ENCODE peak calls at places on chromosomes 1 and 21, in six cellular contexts. E is H9, F is IMR-90, P is H1, J is neuronal stem cell, A is trophoblast cell. Z is an unnamed sample.

GRCh38 chr1:162368451-162368850 is 8.2 kb downstream of the SPATA46 start:
- DNase-seq in F (no peak), A (no peak), P (no peak), E (no peak), J (no peak), Z (no peak)

GRCh38 chr1:9400425-9401079 is 107.9 kb downstream of the SPSB1 start:
- DNase-seq in P (no peak), F (peak; percentile 46), E (no peak), J (no peak), A (no peak), Z (no peak)

GRCh38 chr1:186420923-186421322 is 40.0 kb downstream of the PDC start:
- DNase-seq in A (no peak), F (peak; percentile 27), J (no peak), E (no peak), P (no peak), Z (no peak)

GRCh38 chr1:89865498-89866385 is 44.9 kb downstream of the LRRC8D start:
- DNase-seq in P (no peak), E (no peak), J (no peak), A (peak; percentile 64), F (peak; percentile 79), Z (peak; percentile 11)

GRCh38 chr1:160884579-160884978 is 401 bp downstream of the ITLN1 start:
- DNase-seq in J (no peak), A (peak; percentile 63), F (no peak), E (peak; percentile 63), P (no peak), Z (peak; percentile 67)

GRCh38 chr1:184644771-184645170 is 109.9 kb downstream of the EDEM3 start:
- DNase-seq in F (no peak), P (peak; percentile 14), J (no peak), E (no peak), A (no peak), Z (no peak)

GRCh38 chr1:198711837-198712236 is 73.0 kb downstream of the PTPRC start:
- DNase-seq in J (no peak), E (no peak), A (no peak), P (no peak), F (no peak), Z (no peak)

GRCh38 chr1:4175566-4176405 is 275.7 kb upstream of the C1orf174 start:
- DNase-seq in P (peak; percentile 19), E (no peak), F (no peak), A (no peak), J (no peak), Z (no peak)

GRCh38 chr1:53541761-53542550 is 82.8 kb downstream of the DMRTB1 start:
- DNase-seq in J (no peak), A (peak; percentile 73), E (peak; percentile 65), P (no peak), F (peak; percentile 90), Z (peak; percentile 38)

GRCh38 chr1:84278905-84279304 is 22.6 kb upstream of the SAMD13 start:
- DNase-seq in J (no peak), F (peak; percentile 29), A (no peak), E (no peak), P (no peak), Z (no peak)

GRCh38 chr1:25766721-25767436 is 33.1 kb upstream of the SELENON start:
- DNase-seq in F (no peak), E (no peak), A (no peak), J (no peak), P (no peak), Z (no peak)

GRCh38 chr1:25767437-25767770 is 32.6 kb upstream of the SELENON start:
- DNase-seq in J (no peak), F (no peak), P (no peak), A (no peak), E (no peak), Z (no peak)

GRCh38 chr1:25770541-25771245 is 29.3 kb upstream of the SELENON start:
- DNase-seq in F (no peak), E (no peak), A (no peak), P (no peak), J (no peak), Z (no peak)

GRCh38 chr1:25769625-25770024 is 30.4 kb upstream of the SELENON start:
- DNase-seq in F (no peak), E (no peak), J (no peak), A (no peak), P (no peak), Z (no peak)

GRCh38 chr1:25768999-25769398 is 31.0 kb upstream of the SELENON start:
- DNase-seq in J (no peak), A (no peak), E (no peak), F (no peak), P (no peak), Z (no peak)
- H4K8ac ChIP-seq in J (no peak overlapping the region), A (no peak overlapping the region), E (no peak overlapping the region), F (no peak overlapping the region), P (no peak overlapping the region), Z (no peak overlapping the region)

GRCh38 chr1:8115031-8115768 is 89.1 kb upstream of the ERRFI1 start:
- DNase-seq in E (no peak), J (no peak), F (no peak), A (no peak), P (no peak), Z (no peak)

GRCh38 chr1:8116892-8117262 is 90.8 kb upstream of the ERRFI1 start:
- DNase-seq in E (no peak), J (no peak), A (peak; percentile 21), P (no peak), F (peak; percentile 93), Z (no peak)

GRCh38 chr1:8115769-8116167 is 89.7 kb upstream of the ERRFI1 start:
- DNase-seq in J (no peak), E (no peak), A (no peak), F (no peak), P (no peak), Z (no peak)

GRCh38 chr1:8120693-8121260 is 94.7 kb upstream of the ERRFI1 start:
- DNase-seq in E (no peak), J (no peak), F (peak; percentile 34), A (peak; percentile 99), P (no peak), Z (peak; percentile 37)

GRCh38 chr1:8118031-8118451 is 91.9 kb upstream of the ERRFI1 start:
- DNase-seq in J (no peak), P (no peak), F (no peak), A (peak; percentile 90), E (no peak), Z (peak; percentile 84)
- H4K8ac ChIP-seq in J (no peak overlapping the region), P (no peak overlapping the region), F (peak overlapping the region; percentile 86), A (peak overlapping the region; percentile 63), E (no peak overlapping the region), Z (no peak overlapping the region)

DNA sequence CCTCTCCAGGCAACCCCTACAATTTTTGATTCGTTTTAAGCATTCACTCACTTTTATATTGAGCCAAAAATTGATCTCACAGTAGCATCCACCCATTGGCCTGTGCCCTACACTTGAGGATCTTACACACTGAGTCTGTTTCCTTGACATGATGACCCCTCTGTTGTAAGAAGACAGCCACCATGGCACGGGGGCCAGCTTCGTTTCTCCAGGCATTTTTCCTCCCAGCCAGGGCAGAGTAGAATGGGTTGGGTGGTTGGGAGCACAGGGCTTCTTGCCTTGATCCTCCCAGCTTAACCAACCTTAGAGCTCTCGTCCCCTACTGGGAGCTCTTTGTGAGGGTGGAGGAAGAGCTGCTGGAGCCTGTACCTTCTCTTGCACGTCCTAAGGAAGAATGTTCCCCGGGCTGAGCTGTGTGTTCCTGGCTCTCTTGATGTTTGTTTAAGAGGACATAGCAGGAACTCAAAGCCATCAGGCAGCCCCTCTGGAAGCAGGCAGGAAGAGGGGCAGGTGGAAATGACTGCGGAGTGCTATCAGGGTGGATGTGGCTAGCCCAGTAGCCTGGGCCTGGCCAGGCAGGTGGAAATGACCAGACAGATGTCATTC is 213.2 kb upstream of the TMEM51 start:
- DNase-seq in A (no peak), P (no peak), F (no peak), J (no peak), E (no peak), Z (no peak)
- H4K8ac ChIP-seq in A (no peak overlapping the region), P (no peak overlapping the region), F (no peak overlapping the region), J (no peak overlapping the region), E (no peak overlapping the region), Z (no peak overlapping the region)

DNA sequence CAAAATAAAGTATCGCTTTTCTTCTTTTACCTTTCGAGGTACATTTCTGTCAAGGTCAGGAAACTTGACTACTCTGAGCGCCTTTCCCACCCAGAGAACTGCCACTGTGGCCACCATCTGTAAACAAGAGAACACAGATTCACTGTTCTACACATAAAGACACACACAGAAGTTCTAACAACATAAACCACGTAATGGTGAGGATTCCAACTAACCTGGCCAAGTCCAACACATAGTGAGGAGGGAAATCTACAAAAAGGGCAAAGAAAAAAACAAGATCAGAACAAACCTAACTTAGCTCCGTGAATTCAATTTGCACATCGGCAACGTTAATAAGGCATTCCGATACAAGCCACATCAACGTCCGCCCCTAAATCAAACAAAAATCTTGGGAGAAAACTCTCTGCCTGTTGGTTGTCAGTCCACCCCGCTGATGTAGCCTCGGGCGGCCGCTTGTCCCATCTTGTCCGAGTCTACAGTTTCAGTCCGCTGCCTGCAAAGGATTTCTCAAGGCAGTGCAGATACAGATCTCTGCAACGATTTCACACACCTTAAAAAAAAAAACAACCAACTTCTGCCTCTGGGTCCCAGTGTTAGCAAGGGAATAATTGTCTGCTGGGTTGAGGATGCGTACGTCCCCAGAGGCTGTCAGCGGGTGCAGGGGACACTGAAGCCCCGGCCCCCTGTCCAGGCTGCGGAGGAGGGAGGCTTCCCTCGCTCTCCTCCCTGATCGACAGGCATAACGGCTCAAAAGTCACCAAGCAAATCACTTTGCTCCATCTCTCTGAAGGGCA is 1.0 kb downstream of the SLC35D1 start:
- DNase-seq in A (peak; percentile 84), J (peak; percentile 15), F (peak; percentile 42), E (peak; percentile 31), P (no peak), Z (peak; percentile 73)
- H4K8ac ChIP-seq in A (peak overlapping the region; percentile 83), J (no peak overlapping the region), F (peak overlapping the region; percentile 76), E (no peak overlapping the region), P (no peak overlapping the region), Z (no peak overlapping the region)

DNA sequence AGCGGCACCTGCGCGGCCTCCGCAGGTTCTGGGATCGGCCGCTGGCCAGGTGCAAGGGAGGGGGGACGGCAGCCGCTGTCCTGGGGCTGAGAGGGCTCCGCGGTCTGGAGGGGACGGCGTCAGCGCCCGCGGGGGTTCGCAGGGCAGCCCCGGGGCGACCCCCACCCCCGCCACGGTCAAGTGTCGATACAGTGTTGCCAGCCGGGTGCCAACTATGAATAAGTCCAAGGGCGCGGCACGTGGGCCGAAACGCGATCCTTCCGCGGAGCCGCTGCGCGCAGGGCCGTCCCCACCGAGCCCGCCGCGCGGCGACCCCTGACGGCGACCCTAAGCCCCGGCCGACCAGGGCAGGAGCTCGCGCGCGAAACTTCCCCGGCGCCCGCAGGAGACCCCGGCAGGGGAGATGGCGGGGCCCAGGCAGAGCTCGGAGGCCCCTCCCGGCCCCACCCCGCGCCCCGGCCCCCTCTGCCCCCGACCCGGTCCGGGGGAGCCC is 664 bp upstream of the AGPAT3 start:
- DNase-seq in F (peak; percentile 16), P (peak; percentile 70), E (peak; percentile 65), J (no peak), A (peak; percentile 5), Z (peak; percentile 34)
- H4K8ac ChIP-seq in F (peak overlapping the region; percentile 47), P (peak overlapping the region; percentile 57), E (no peak overlapping the region), J (no peak overlapping the region), A (peak overlapping the region; percentile 22), Z (peak overlapping the region; percentile 83)

DNA sequence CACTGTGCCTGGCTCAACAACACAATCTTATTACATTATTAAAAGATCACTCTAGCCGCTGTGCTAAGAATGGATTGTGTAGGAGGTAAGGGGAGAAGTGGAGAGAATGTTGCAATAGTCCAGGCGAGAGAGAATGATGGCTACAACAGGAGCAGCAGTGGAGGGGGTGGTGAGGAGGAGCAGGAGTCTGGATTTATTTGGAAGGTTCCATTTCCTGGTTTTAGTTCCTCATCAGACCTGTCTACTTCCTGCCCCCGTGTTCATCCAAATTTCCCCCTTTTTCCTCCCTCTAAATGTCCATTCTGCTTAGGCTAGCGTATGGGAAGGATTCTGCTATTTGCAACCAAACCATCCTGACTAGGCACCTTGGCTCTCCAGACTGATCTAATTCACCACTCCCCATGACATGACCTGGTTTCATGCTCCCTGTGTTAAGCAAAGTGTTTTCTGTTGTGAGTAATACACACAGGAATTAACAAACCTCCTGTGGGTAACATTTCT is 35.1 kb upstream of the EYA3 start:
- DNase-seq in F (peak; percentile 86), A (peak; percentile 89), P (no peak), J (no peak), E (no peak), Z (no peak)
- H4K8ac ChIP-seq in F (peak overlapping the region; percentile 1), A (no peak overlapping the region), P (no peak overlapping the region), J (no peak overlapping the region), E (no peak overlapping the region), Z (no peak overlapping the region)

Z was measured in mesendoderm.